ENCODE peak calls at places on chromosomes 16 and 17, in seven cellular contexts. One of them, this sample, is unnamed.

GRCh38 chr17:8391711-8392110 is 5.9 kb downstream of the RNF222 start:
- DNase-seq in heart left ventricle: no peak
- DNase-seq in epithelial cell of esophagus: peak
- DNase-seq in adrenal gland: no peak
- DNase-seq in IMR-90: peak
- DNase-seq in upper lobe of right lung: no peak
- DNase-seq in lower leg skin: peak
- DNase-seq in this sample: no peak

GRCh38 chr17:7523033-7523432 is 25.8 kb upstream of the TNFSF12 start:
- DNase-seq in epithelial cell of esophagus: no peak
- DNase-seq in adrenal gland: peak
- DNase-seq in upper lobe of right lung: peak
- DNase-seq in IMR-90: no peak
- DNase-seq in lower leg skin: no peak
- DNase-seq in heart left ventricle: peak
- DNase-seq in this sample: peak

GRCh38 chr17:4098516-4099209 is 44.2 kb downstream of the ZZEF1 start:
- DNase-seq in epithelial cell of esophagus: no peak
- DNase-seq in heart left ventricle: no peak
- DNase-seq in IMR-90: no peak
- DNase-seq in adrenal gland: no peak
- DNase-seq in upper lobe of right lung: no peak
- DNase-seq in lower leg skin: no peak
- DNase-seq in this sample: no peak

GRCh38 chr16:81107506-81107905 is 11.3 kb upstream of the GCSH start:
- DNase-seq in heart left ventricle: no peak
- DNase-seq in epithelial cell of esophagus: no peak
- DNase-seq in IMR-90: no peak
- DNase-seq in lower leg skin: no peak
- DNase-seq in adrenal gland: no peak
- DNase-seq in upper lobe of right lung: no peak
- DNase-seq in this sample: no peak

GRCh38 chr17:64097196-64097936 is 32.6 kb downstream of the ERN1 start:
- DNase-seq in heart left ventricle: no peak
- DNase-seq in lower leg skin: no peak
- DNase-seq in adrenal gland: peak
- DNase-seq in epithelial cell of esophagus: peak
- DNase-seq in IMR-90: peak
- DNase-seq in upper lobe of right lung: no peak
- DNase-seq in this sample: peak

GRCh38 chr17:58487589-58488427 is at the start of gene HSF5:
- DNase-seq in lower leg skin: no peak
- DNase-seq in epithelial cell of esophagus: peak
- DNase-seq in adrenal gland: no peak
- DNase-seq in upper lobe of right lung: peak
- DNase-seq in IMR-90: no peak
- DNase-seq in heart left ventricle: peak
- DNase-seq in this sample: peak

GRCh38 chr17:3944485-3945388 is 19.5 kb downstream of the ATP2A3 start:
- DNase-seq in heart left ventricle: peak
- DNase-seq in lower leg skin: no peak
- DNase-seq in IMR-90: peak
- DNase-seq in epithelial cell of esophagus: peak
- DNase-seq in upper lobe of right lung: peak
- DNase-seq in adrenal gland: peak
- DNase-seq in this sample: peak

GRCh38 chr16:73054732-73055481 is 7.0 kb upstream of the ZFHX3 start:
- DNase-seq in lower leg skin: no peak
- DNase-seq in upper lobe of right lung: no peak
- DNase-seq in adrenal gland: no peak
- DNase-seq in heart left ventricle: no peak
- DNase-seq in IMR-90: peak
- DNase-seq in epithelial cell of esophagus: peak
- DNase-seq in this sample: peak

GRCh38 chr17:350706-351435 is 1.7 kb downstream of the RPH3AL start:
- DNase-seq in epithelial cell of esophagus: peak
- DNase-seq in IMR-90: no peak
- DNase-seq in heart left ventricle: peak
- DNase-seq in lower leg skin: peak
- DNase-seq in upper lobe of right lung: peak
- DNase-seq in adrenal gland: peak
- DNase-seq in this sample: no peak

GRCh38 chr16:53812914-53813313 is 109.0 kb downstream of the FTO start:
- DNase-seq in epithelial cell of esophagus: no peak
- DNase-seq in upper lobe of right lung: no peak
- DNase-seq in adrenal gland: no peak
- DNase-seq in lower leg skin: no peak
- DNase-seq in IMR-90: no peak
- DNase-seq in heart left ventricle: no peak
- DNase-seq in this sample: no peak

GRCh38 chr17:58302919-58303551 is 22.3 kb upstream of the MPO start:
- DNase-seq in heart left ventricle: no peak
- DNase-seq in epithelial cell of esophagus: no peak
- DNase-seq in IMR-90: no peak
- DNase-seq in adrenal gland: no peak
- DNase-seq in lower leg skin: peak
- DNase-seq in upper lobe of right lung: peak
- DNase-seq in this sample: no peak

GRCh38 chr17:60535382-60536279 is 9.6 kb upstream of the APPBP2 start:
- DNase-seq in upper lobe of right lung: no peak
- DNase-seq in adrenal gland: no peak
- DNase-seq in epithelial cell of esophagus: no peak
- DNase-seq in IMR-90: peak
- DNase-seq in heart left ventricle: no peak
- DNase-seq in lower leg skin: no peak
- DNase-seq in this sample: peak

GRCh38 chr17:78697122-78697845 is 84.8 kb downstream of the CYTH1 start:
- DNase-seq in IMR-90: peak
- DNase-seq in lower leg skin: peak
- DNase-seq in upper lobe of right lung: no peak
- DNase-seq in epithelial cell of esophagus: no peak
- DNase-seq in heart left ventricle: no peak
- DNase-seq in adrenal gland: peak
- DNase-seq in this sample: peak

GRCh38 chr17:35390663-35391062 is 17.2 kb upstream of the SLFN11 start:
- DNase-seq in epithelial cell of esophagus: peak
- DNase-seq in adrenal gland: no peak
- DNase-seq in lower leg skin: no peak
- DNase-seq in upper lobe of right lung: no peak
- DNase-seq in IMR-90: no peak
- DNase-seq in heart left ventricle: no peak
- DNase-seq in this sample: no peak

GRCh38 chr17:56833812-56834379 is at the start of the genes C17orf67 and DGKE:
- DNase-seq in heart left ventricle: peak
- DNase-seq in lower leg skin: peak
- DNase-seq in adrenal gland: peak
- DNase-seq in IMR-90: peak
- DNase-seq in epithelial cell of esophagus: peak
- DNase-seq in upper lobe of right lung: peak
- DNase-seq in this sample: peak

GRCh38 chr17:310111-311010 is 42.2 kb downstream of the RPH3AL start:
- DNase-seq in lower leg skin: no peak
- DNase-seq in heart left ventricle: peak
- DNase-seq in epithelial cell of esophagus: no peak
- DNase-seq in IMR-90: no peak
- DNase-seq in upper lobe of right lung: peak
- DNase-seq in adrenal gland: no peak
- DNase-seq in this sample: no peak

GRCh38 chr17:82948957-82949356 is 109.1 kb upstream of the ZNF750 start:
- DNase-seq in adrenal gland: no peak
- DNase-seq in IMR-90: no peak
- DNase-seq in lower leg skin: peak
- DNase-seq in upper lobe of right lung: no peak
- DNase-seq in epithelial cell of esophagus: no peak
- DNase-seq in heart left ventricle: no peak
- DNase-seq in this sample: no peak

GRCh38 chr16:4624827-4625616 is 396 bp downstream of the MGRN1 start:
- DNase-seq in adrenal gland: peak
- DNase-seq in IMR-90: peak
- DNase-seq in epithelial cell of esophagus: peak
- DNase-seq in heart left ventricle: peak
- DNase-seq in lower leg skin: peak
- DNase-seq in upper lobe of right lung: peak
- DNase-seq in this sample: peak
- TF ChIP-seq CTCF in adrenal gland: no peak
- TF ChIP-seq CTCF in IMR-90: no peak
- TF ChIP-seq CTCF in epithelial cell of esophagus: no peak
- TF ChIP-seq CTCF in heart left ventricle: no peak
- TF ChIP-seq CTCF in lower leg skin: no peak
- TF ChIP-seq CTCF in upper lobe of right lung: no peak
- TF ChIP-seq CTCF in this sample: no peak

GRCh38 chr16:88993006-88993787 is 16.2 kb upstream of the CBFA2T3 start:
- DNase-seq in IMR-90: no peak
- DNase-seq in upper lobe of right lung: no peak
- DNase-seq in lower leg skin: no peak
- DNase-seq in heart left ventricle: no peak
- DNase-seq in adrenal gland: no peak
- DNase-seq in epithelial cell of esophagus: no peak
- DNase-seq in this sample: no peak

GRCh38 chr16:88991813-88992350 is 14.9 kb upstream of the CBFA2T3 start:
- DNase-seq in adrenal gland: no peak
- DNase-seq in upper lobe of right lung: no peak
- DNase-seq in epithelial cell of esophagus: no peak
- DNase-seq in IMR-90: no peak
- DNase-seq in heart left ventricle: no peak
- DNase-seq in lower leg skin: no peak
- DNase-seq in this sample: no peak

GRCh38 chr16:88994704-88995103 is 17.7 kb upstream of the CBFA2T3 start:
- DNase-seq in adrenal gland: no peak
- DNase-seq in heart left ventricle: no peak
- DNase-seq in IMR-90: no peak
- DNase-seq in epithelial cell of esophagus: no peak
- DNase-seq in lower leg skin: no peak
- DNase-seq in upper lobe of right lung: no peak
- DNase-seq in this sample: no peak

GRCh38 chr16:88993946-88994600 is 17.1 kb upstream of the CBFA2T3 start:
- DNase-seq in lower leg skin: no peak
- DNase-seq in IMR-90: no peak
- DNase-seq in adrenal gland: no peak
- DNase-seq in upper lobe of right lung: no peak
- DNase-seq in heart left ventricle: no peak
- DNase-seq in epithelial cell of esophagus: no peak
- DNase-seq in this sample: no peak

DNA sequence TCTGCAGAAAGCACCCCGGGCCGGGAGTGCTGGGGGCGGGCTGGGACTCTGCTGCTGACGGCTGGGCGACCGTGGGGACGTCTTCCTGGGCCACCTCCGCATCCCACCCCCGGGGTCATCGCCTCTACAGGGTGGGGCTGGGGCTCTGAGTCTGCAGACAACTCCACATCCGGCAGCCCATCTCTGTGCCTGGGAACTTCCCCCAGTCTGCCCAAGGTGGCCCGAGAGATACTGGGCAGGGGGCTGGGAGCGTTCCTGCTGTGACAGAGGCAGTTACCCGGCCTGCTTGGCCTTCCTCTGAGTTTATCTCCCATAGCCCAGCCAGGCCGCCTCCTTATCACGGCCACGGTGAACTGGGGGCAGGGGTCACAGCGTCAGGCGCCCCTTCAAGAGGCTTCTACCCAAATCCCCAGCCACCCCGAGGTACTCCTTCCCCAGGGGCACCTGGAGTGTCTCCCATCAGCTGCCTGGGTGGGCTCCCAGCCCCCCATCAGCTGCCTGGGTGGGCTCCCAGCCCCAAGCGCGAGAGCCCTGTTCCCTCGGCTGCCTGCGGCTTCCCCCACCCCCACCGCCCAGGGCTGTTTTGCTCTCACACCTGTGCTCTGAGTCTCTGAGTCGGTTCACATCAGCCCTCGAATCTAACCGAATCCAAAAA is 15.5 kb upstream of the CBFA2T3 start:
- DNase-seq in upper lobe of right lung: no peak
- DNase-seq in epithelial cell of esophagus: no peak
- DNase-seq in IMR-90: no peak
- DNase-seq in adrenal gland: no peak
- DNase-seq in heart left ventricle: no peak
- DNase-seq in lower leg skin: no peak
- DNase-seq in this sample: no peak
- H3K4me3 ChIP-seq in upper lobe of right lung: no peak
- H3K4me3 ChIP-seq in epithelial cell of esophagus: no peak
- H3K4me3 ChIP-seq in IMR-90: no peak
- H3K4me3 ChIP-seq in adrenal gland: no peak
- H3K4me3 ChIP-seq in heart left ventricle: no peak
- H3K4me3 ChIP-seq in lower leg skin: no peak
- H3K4me3 ChIP-seq in this sample: no peak

DNA sequence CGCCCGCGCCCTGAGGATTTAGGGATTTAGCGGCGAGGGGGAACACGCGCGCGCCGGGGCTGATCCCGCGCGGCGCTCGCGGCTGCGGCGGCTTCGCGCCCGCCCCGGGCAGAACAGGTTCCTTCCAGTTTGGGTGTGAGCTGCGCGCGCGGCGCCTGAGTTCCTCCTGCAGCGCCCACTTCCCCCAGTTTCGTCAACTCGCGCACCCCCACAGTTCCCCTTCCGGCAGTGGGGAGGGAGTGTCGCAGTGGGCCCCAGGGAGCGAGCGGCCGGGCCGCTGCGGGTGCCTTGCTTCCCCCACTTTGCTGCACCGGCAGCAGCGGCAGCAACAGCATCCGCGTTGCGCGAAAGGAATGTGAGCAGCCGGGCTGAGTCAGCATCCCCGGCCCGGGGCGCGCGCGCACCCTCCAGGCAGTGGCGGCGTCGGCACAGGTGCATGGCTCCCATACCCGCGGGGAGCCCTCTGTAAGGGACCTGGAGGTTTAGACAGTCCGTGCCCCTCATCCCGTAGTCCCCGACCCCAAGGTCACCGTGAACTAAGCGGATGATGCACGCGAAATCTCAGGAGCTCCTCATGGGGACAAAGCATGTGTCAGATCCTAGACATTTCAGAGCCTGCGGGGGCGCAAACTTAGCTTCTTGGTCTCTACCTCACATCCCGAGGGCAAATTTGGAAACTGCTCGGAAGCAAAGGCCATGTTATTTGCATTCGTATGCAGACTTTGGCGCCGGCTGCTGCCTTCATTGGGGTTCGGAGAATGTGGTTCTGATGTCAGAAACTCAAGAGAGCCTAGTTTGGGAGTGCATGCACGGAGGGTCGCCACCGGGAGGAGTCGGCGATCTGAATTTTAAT is 767 bp downstream of the ARSG start:
- DNase-seq in lower leg skin: peak
- DNase-seq in epithelial cell of esophagus: peak
- DNase-seq in IMR-90: peak
- DNase-seq in heart left ventricle: peak
- DNase-seq in adrenal gland: peak
- DNase-seq in upper lobe of right lung: peak
- DNase-seq in this sample: peak
- TF ChIP-seq CTCF in lower leg skin: no peak
- TF ChIP-seq CTCF in epithelial cell of esophagus: no peak
- TF ChIP-seq CTCF in IMR-90: peak
- TF ChIP-seq CTCF in heart left ventricle: peak
- TF ChIP-seq CTCF in adrenal gland: no peak
- TF ChIP-seq CTCF in upper lobe of right lung: no peak
- TF ChIP-seq CTCF in this sample: no peak

DNA sequence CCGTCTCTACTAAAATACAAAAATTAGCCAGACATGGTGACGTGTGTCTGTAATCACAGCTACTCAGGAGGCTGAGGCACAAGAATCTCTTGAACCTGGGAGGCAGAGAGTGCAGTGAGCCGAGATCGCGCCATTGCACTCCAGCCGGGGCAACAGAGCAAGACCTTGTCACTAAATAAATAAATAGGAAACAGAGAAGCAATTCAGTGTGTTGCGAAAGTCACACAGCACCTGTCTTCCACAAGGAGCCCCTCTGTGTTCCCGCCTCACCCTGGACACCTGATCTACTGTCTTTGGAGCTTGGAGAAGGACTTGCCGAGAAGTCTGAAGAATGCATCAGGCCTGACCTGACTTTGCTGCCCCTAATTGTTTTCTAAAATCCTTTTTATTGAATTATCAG is 3.5 kb upstream of the CDH1 start:
- DNase-seq in adrenal gland: no peak
- DNase-seq in upper lobe of right lung: no peak
- DNase-seq in epithelial cell of esophagus: no peak
- DNase-seq in heart left ventricle: no peak
- DNase-seq in IMR-90: no peak
- DNase-seq in lower leg skin: no peak
- DNase-seq in this sample: no peak
- H3K4me3 ChIP-seq in adrenal gland: no peak
- H3K4me3 ChIP-seq in upper lobe of right lung: no peak
- H3K4me3 ChIP-seq in epithelial cell of esophagus: no peak
- H3K4me3 ChIP-seq in heart left ventricle: no peak
- H3K4me3 ChIP-seq in IMR-90: no peak
- H3K4me3 ChIP-seq in lower leg skin: no peak
- H3K4me3 ChIP-seq in this sample: no peak

This sample was measured in astrocyte of the spinal cord.